ENCODE peak calls at places on chromosomes 2 and 18, in ten cellular contexts. One of them, this sample, is unnamed.

GRCh38 chr2:212364106-212364505 is 174.5 kb downstream of the ERBB4 start:
- DNase-seq in GF-D8: no peak
- DNase-seq in stimulated activated CD4-positive, alpha-beta T cell treated with anti-CD3 and anti-CD28 coated beads, Interleukin-4, amount 100 ng/mL, for 48 hours: no peak
- DNase-seq in HFFc6: no peak
- DNase-seq in HCEC 1CT: peak; percentile 71
- DNase-seq in fibroblast of mammary gland: peak; percentile 49
- DNase-seq in amniotic stem cell: no peak
- DNase-seq in hepatic stellate cell: no peak
- DNase-seq in NCI-H748 treated with DMSO at 0.1 percent for 48 hours: no peak
- DNase-seq in frontal cortex: no peak
- DNase-seq in this sample: no peak

GRCh38 chr18:3051718-3052410 is 38.9 kb upstream of the LPIN2 start:
- DNase-seq in HCEC 1CT: no peak
- DNase-seq in fibroblast of mammary gland: no peak
- DNase-seq in stimulated activated CD4-positive, alpha-beta T cell treated with anti-CD3 and anti-CD28 coated beads, Interleukin-4, amount 100 ng/mL, for 48 hours: no peak
- DNase-seq in hepatic stellate cell: no peak
- DNase-seq in amniotic stem cell: no peak
- DNase-seq in GF-D8: peak; percentile 67
- DNase-seq in frontal cortex: no peak
- DNase-seq in NCI-H748 treated with DMSO at 0.1 percent for 48 hours: peak; percentile 36
- DNase-seq in HFFc6: no peak
- DNase-seq in this sample: no peak

GRCh38 chr18:41814651-41815050 is 140.4 kb upstream of the PIK3C3 start:
- DNase-seq in fibroblast of mammary gland: no peak
- DNase-seq in stimulated activated CD4-positive, alpha-beta T cell treated with anti-CD3 and anti-CD28 coated beads, Interleukin-4, amount 100 ng/mL, for 48 hours: no peak
- DNase-seq in hepatic stellate cell: no peak
- DNase-seq in amniotic stem cell: no peak
- DNase-seq in HCEC 1CT: no peak
- DNase-seq in GF-D8: no peak
- DNase-seq in frontal cortex: no peak
- DNase-seq in HFFc6: no peak
- DNase-seq in NCI-H748 treated with DMSO at 0.1 percent for 48 hours: no peak
- DNase-seq in this sample: no peak

GRCh38 chr2:232896700-232897385 is 26.8 kb downstream of the SNORC start:
- DNase-seq in HCEC 1CT: no peak
- DNase-seq in HFFc6: no peak
- DNase-seq in GF-D8: no peak
- DNase-seq in hepatic stellate cell: no peak
- DNase-seq in stimulated activated CD4-positive, alpha-beta T cell treated with anti-CD3 and anti-CD28 coated beads, Interleukin-4, amount 100 ng/mL, for 48 hours: no peak
- DNase-seq in frontal cortex: no peak
- DNase-seq in amniotic stem cell: no peak
- DNase-seq in NCI-H748 treated with DMSO at 0.1 percent for 48 hours: no peak
- DNase-seq in fibroblast of mammary gland: no peak
- DNase-seq in this sample: no peak

GRCh38 chr2:73020657-73021370 is 50.7 kb downstream of the SFXN5 start:
- DNase-seq in NCI-H748 treated with DMSO at 0.1 percent for 48 hours: no peak
- DNase-seq in fibroblast of mammary gland: peak; percentile 88
- DNase-seq in stimulated activated CD4-positive, alpha-beta T cell treated with anti-CD3 and anti-CD28 coated beads, Interleukin-4, amount 100 ng/mL, for 48 hours: no peak
- DNase-seq in hepatic stellate cell: peak; percentile 91
- DNase-seq in amniotic stem cell: no peak
- DNase-seq in HFFc6: peak; percentile 71
- DNase-seq in frontal cortex: no peak
- DNase-seq in GF-D8: no peak
- DNase-seq in HCEC 1CT: peak; percentile 89
- DNase-seq in this sample: no peak

GRCh38 chr2:55235724-55236538 is 3.4 kb downstream of the RPS27A start:
- DNase-seq in stimulated activated CD4-positive, alpha-beta T cell treated with anti-CD3 and anti-CD28 coated beads, Interleukin-4, amount 100 ng/mL, for 48 hours: no peak
- DNase-seq in hepatic stellate cell: no peak
- DNase-seq in HFFc6: no peak
- DNase-seq in GF-D8: no peak
- DNase-seq in HCEC 1CT: no peak
- DNase-seq in amniotic stem cell: no peak
- DNase-seq in frontal cortex: no peak
- DNase-seq in NCI-H748 treated with DMSO at 0.1 percent for 48 hours: no peak
- DNase-seq in fibroblast of mammary gland: no peak
- DNase-seq in this sample: no peak

GRCh38 chr2:28658369-28658768 is 93.3 kb upstream of the PPP1CB start:
- DNase-seq in GF-D8: no peak
- DNase-seq in amniotic stem cell: peak; percentile 50
- DNase-seq in frontal cortex: no peak
- DNase-seq in HFFc6: peak; percentile 43
- DNase-seq in hepatic stellate cell: no peak
- DNase-seq in fibroblast of mammary gland: peak; percentile 76
- DNase-seq in HCEC 1CT: peak; percentile 69
- DNase-seq in stimulated activated CD4-positive, alpha-beta T cell treated with anti-CD3 and anti-CD28 coated beads, Interleukin-4, amount 100 ng/mL, for 48 hours: no peak
- DNase-seq in NCI-H748 treated with DMSO at 0.1 percent for 48 hours: no peak
- DNase-seq in this sample: no peak

GRCh38 chr2:115738138-115738537 is 1295.7 kb downstream of the DPP10 start:
- DNase-seq in NCI-H748 treated with DMSO at 0.1 percent for 48 hours: no peak
- DNase-seq in stimulated activated CD4-positive, alpha-beta T cell treated with anti-CD3 and anti-CD28 coated beads, Interleukin-4, amount 100 ng/mL, for 48 hours: no peak
- DNase-seq in HFFc6: no peak
- DNase-seq in hepatic stellate cell: no peak
- DNase-seq in fibroblast of mammary gland: no peak
- DNase-seq in frontal cortex: no peak
- DNase-seq in GF-D8: no peak
- DNase-seq in HCEC 1CT: no peak
- DNase-seq in amniotic stem cell: no peak
- DNase-seq in this sample: no peak

This sample was measured in posterior cingulate gyrus.